ENCODE peak calls at places on chromosomes 13 and 19, in nine cellular contexts. H is AG04449, T is epithelial cell of esophagus, O is psoas muscle, V is AG10803, X is A549, U is tibial artery, C is H1, G is testis. Z is an unnamed sample.

GRCh38 chr19:50500753-50501151 is 10.2 kb downstream of the JOSD2 start:
- DNase-seq in H (no peak), T (no peak), O (peak), V (no peak), X (no peak), U (no peak), C (no peak), G (no peak), Z (no peak)

GRCh38 chr19:31054430-31054829 is 294.8 kb downstream of the TSHZ3 start:
- DNase-seq in H (peak), T (peak), O (no peak), V (peak), X (peak), U (peak), C (peak), G (peak), Z (peak)

GRCh38 chr19:56866563-56866962 is 26.0 kb upstream of the PEG3 start:
- DNase-seq in H (no peak), T (no peak), O (no peak), V (no peak), X (no peak), U (no peak), C (no peak), G (no peak), Z (no peak)

GRCh38 chr19:16594681-16595091 is 22.5 kb upstream of the SLC35E1 start:
- DNase-seq in H (no peak), T (no peak), O (no peak), V (no peak), X (no peak), U (no peak), C (no peak), G (no peak), Z (no peak)

GRCh38 chr19:11535792-11536595 is 2.7 kb upstream of the CNN1 start:
- DNase-seq in H (no peak), T (peak), O (peak), V (peak), X (peak), U (peak), C (peak), G (peak), Z (peak)

GRCh38 chr19:19873381-19873780 is 7.7 kb downstream of the ZNF253 start:
- DNase-seq in H (no peak), T (peak), O (no peak), V (no peak), X (no peak), U (no peak), C (no peak), G (no peak), Z (no peak)

GRCh38 chr13:44930280-44930679 is 59.0 kb downstream of the NUFIP1 start:
- DNase-seq in H (no peak), T (no peak), O (no peak), V (no peak), X (no peak), U (no peak), C (no peak), G (no peak), Z (no peak)

GRCh38 chr19:7933828-7934725 is 8.1 kb upstream of the CTXN1 start:
- DNase-seq in H (no peak), T (no peak), O (no peak), V (no peak), X (no peak), U (no peak), C (no peak), G (no peak), Z (no peak)

GRCh38 chr13:97431365-97431764 is 2.6 kb upstream of the RAP2A start:
- DNase-seq in H (no peak), T (no peak), O (no peak), V (no peak), X (no peak), U (no peak), C (no peak), G (no peak), Z (no peak)

GRCh38 chr19:12790628-12791344 is 500 bp upstream of the JUNB start:
- DNase-seq in H (no peak), T (no peak), O (peak), V (no peak), X (no peak), U (no peak), C (no peak), G (no peak), Z (no peak)

GRCh38 chr19:12792853-12793289 is 1.6 kb downstream of the JUNB start:
- DNase-seq in H (no peak), T (no peak), O (peak), V (no peak), X (no peak), U (no peak), C (no peak), G (no peak), Z (no peak)

GRCh38 chr19:12789904-12790619 is 1.2 kb upstream of the JUNB start:
- DNase-seq in H (no peak), T (peak), O (peak), V (peak), X (peak), U (peak), C (peak), G (peak), Z (peak)

GRCh38 chr19:12792048-12792852 is 964 bp downstream of the JUNB start:
- DNase-seq in H (no peak), T (peak), O (peak), V (peak), X (no peak), U (no peak), C (no peak), G (peak), Z (peak)

DNA sequence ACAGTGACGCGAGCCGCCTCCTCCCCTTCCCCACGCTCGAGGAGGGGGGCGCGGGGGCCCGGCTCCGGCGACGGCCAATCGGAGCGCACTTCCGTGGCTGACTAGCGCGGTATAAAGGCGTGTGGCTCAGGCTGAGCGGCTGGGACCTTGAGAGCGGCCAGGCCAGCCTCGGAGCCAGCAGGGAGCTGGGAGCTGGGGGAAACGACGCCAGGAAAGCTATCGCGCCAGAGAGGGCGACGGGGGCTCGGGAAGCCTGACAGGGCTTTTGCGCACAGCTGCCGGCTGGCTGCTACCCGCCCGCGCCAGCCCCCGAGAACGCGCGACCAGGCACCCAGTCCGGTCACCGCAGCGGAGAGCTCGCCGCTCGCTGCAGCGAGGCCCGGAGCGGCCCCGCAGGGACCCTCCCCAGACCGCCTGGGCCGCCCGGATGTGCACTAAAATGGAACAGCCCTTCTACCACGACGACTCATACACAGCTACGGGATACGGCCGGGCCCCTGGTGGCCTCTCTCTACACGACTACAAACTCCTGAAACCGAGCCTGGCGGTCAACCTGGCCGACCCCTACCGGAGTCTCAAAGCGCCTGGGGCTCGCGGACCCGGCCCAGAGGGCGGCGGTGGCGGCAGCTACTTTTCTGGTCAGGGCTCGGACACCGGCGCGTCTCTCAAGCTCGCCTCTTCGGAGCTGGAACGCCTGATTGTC is at the start of gene JUNB:
- DNase-seq in H (no peak), T (peak), O (peak), V (peak), X (peak), U (peak), C (no peak), G (peak), Z (peak)
- TF ChIP-seq CTCF in H (no peak), T (no peak), O (no peak), V (no peak), X (no peak), U (no peak), C (no peak), G (no peak), Z (no peak)

DNA sequence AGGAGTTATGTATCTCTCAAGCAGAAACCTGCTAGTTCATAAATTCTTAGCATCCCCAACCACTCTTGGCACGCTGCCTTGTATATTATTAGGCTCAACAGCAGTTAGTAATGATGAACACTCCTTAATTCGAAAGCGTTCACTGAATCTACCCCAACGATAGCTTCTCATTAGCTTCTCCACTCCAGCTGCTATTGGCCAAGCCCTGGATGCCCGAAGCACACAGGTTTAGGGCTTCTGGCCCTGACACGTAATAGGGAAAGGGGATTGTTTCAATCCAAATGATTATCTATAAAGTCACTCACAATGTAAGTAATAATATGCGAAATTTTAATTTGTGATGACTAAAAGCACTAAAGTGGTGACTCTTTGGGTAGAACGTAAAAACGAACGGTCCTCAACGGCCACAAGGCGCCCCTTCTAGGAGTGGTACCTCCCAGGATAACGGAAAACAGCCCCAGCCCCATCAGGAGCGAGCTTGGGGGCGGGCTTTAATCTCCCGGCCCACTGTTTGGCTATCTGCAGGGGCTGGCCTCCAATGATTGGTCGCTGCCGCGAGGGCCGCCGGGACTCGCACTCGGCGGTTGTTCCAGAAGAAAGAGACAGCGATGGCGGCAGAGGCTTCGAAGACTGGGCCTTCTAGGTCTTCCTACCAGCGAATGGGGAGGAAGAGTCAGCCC is at the start of gene RNF17:
- DNase-seq in H (no peak), T (no peak), O (no peak), V (no peak), X (no peak), U (no peak), C (no peak), G (peak), Z (no peak)
- H3K4me3 ChIP-seq in H (no peak), T (no peak), O (no peak), V (no peak), X (no peak), U (no peak), C (no peak), G (peak), Z (no peak)

GRCh38 chr19:9461938-9462337 is 26.6 kb upstream of the ZNF266 start:
- DNase-seq in H (no peak), T (no peak), O (no peak), V (no peak), X (no peak), U (no peak), C (no peak), G (no peak), Z (no peak)

DNA sequence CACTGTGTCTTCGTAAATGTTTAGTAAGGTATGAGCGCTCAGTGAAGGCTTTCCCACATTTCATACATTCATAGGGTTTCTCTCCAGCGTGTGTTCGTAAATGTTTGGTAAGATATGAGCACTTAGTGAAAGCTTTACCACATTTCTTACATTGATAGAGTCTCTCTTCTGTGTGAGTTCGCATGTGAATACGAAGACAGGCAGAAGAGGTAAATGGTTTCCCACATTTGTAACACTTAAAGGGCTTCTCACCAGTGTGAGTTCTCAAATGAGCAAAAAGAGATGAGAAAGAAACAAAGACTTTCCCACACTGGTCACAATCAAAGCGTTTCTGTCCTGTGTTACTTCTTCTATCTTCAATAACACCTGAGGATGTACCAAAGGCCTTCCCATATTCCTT is 31.3 kb downstream of the ZNF560 start:
- DNase-seq in H (no peak), T (no peak), O (no peak), V (no peak), X (no peak), U (no peak), C (no peak), G (no peak), Z (no peak)
- TF ChIP-seq CTCF in H (no peak), T (no peak), O (no peak), V (no peak), X (no peak), U (no peak), C (no peak), G (no peak), Z (no peak)

DNA sequence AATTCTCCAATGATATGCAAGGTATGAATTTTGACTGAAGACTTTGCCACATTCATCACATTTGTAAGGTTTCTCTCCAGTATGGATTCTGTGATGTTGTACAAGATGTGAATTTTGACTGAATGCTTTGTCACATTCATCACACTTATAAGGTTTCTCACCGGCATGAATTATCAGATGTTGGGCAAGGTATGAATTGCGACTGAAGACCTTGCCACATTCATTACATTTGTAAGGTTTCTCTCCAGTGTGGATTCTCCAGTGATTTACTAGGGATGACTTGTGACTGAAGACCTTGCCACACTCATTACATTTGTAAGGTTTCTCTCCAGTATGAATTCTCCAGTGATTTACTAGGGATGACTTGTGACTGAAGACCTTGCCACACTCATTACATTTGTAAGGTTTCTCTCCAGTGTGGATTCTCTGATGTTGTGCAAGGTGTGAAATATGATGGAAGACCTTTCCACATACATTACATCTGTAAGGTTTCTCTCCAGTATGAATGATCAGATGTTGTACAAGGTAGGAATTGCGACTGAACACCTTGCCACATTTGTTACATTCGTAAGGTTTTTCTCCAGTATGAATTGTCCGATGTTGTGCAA is 24.8 kb downstream of the ZNF83 start:
- DNase-seq in H (no peak), T (no peak), O (no peak), V (no peak), X (no peak), U (no peak), C (no peak), G (no peak), Z (no peak)
- H3K4me3 ChIP-seq in H (no peak), T (no peak), O (no peak), V (no peak), X (no peak), U (no peak), C (no peak), G (no peak), Z (no peak)

GRCh38 chr13:30257433-30258099 is 49.8 kb downstream of the KATNAL1 start:
- DNase-seq in H (no peak), T (no peak), O (no peak), V (peak), X (no peak), U (no peak), C (no peak), G (no peak), Z (peak)

GRCh38 chr13:30256713-30257432 is 50.5 kb downstream of the KATNAL1 start:
- DNase-seq in H (no peak), T (no peak), O (no peak), V (peak), X (no peak), U (no peak), C (no peak), G (no peak), Z (no peak)

GRCh38 chr13:30253830-30254229 is 53.5 kb downstream of the KATNAL1 start:
- DNase-seq in H (no peak), T (no peak), O (no peak), V (no peak), X (no peak), U (no peak), C (no peak), G (no peak), Z (peak)

GRCh38 chr13:30255696-30256095 is 51.7 kb downstream of the KATNAL1 start:
- DNase-seq in H (no peak), T (no peak), O (no peak), V (no peak), X (no peak), U (no peak), C (no peak), G (no peak), Z (no peak)
- TF ChIP-seq CTCF in H (no peak), T (no peak), O (peak), V (peak), X (no peak), U (no peak), C (no peak), G (no peak), Z (no peak)

GRCh38 chr13:100543872-100544602 is 44.6 kb downstream of the GGACT start:
- DNase-seq in H (no peak), T (no peak), O (no peak), V (no peak), X (no peak), U (no peak), C (no peak), G (no peak), Z (peak)
- H3K4me3 ChIP-seq in H (no peak), T (no peak), O (peak), V (no peak), X (no peak), U (no peak), C (no peak), G (no peak), Z (no peak)

GRCh38 chr19:33405491-33406461 is 32.3 kb downstream of the CEBPG start:
- DNase-seq in H (no peak), T (no peak), O (no peak), V (no peak), X (no peak), U (peak), C (no peak), G (no peak), Z (no peak)

GRCh38 chr19:33407716-33408115 is 34.2 kb downstream of the CEBPG start:
- DNase-seq in H (no peak), T (no peak), O (no peak), V (no peak), X (no peak), U (no peak), C (no peak), G (no peak), Z (no peak)

GRCh38 chr19:33408116-33408515 is 34.6 kb downstream of the CEBPG start:
- DNase-seq in H (no peak), T (no peak), O (no peak), V (no peak), X (no peak), U (no peak), C (no peak), G (no peak), Z (no peak)

GRCh38 chr19:33407140-33407551 is 33.6 kb downstream of the CEBPG start:
- DNase-seq in H (no peak), T (no peak), O (no peak), V (no peak), X (no peak), U (no peak), C (no peak), G (no peak), Z (no peak)

GRCh38 chr19:33406521-33407139 is 33.1 kb downstream of the CEBPG start:
- DNase-seq in H (no peak), T (peak), O (peak), V (peak), X (peak), U (peak), C (peak), G (peak), Z (peak)
- TF ChIP-seq CTCF in H (peak), T (peak), O (peak), V (peak), X (peak), U (peak), C (peak), G (peak), Z (peak)

Z was measured in astrocyte of the spinal cord.